ENCODE peak calls at places on chromosomes 6 and 20, in five cellular contexts. J is mammary epithelial cell; X is endodermal cell; C is CD8-positive, alpha-beta T cell; L is A549. O is an unnamed sample.

GRCh38 chr20:2470051-2470431 is 548 bp downstream of the SNRPB start:
- DNase-seq in J (peak; percentile 54), X (no peak), C (peak; percentile 72), L (peak; percentile 87), O (peak; percentile 68)

GRCh38 chr6:148657053-148657452 is 89.8 kb upstream of the UST start:
- DNase-seq in J (peak; percentile 47), X (no peak), C (no peak), L (no peak), O (no peak)

GRCh38 chr20:45819466-45819865 is 7.0 kb downstream of the UBE2C start:
- DNase-seq in J (no peak), X (no peak), C (no peak), L (no peak), O (no peak)

GRCh38 chr6:16471222-16471784 is 232.9 kb downstream of the GMPR start:
- DNase-seq in J (no peak), X (no peak), C (no peak), L (no peak), O (no peak)

GRCh38 chr6:67698534-67698933 is 936.5 kb upstream of the ADGRB3 start:
- DNase-seq in J (no peak), X (no peak), C (no peak), L (no peak), O (no peak)

GRCh38 chr20:21609221-21609620 is 95.4 kb upstream of the NKX2-2 start:
- DNase-seq in J (peak; percentile 50), X (no peak), C (no peak), L (no peak), O (no peak)

GRCh38 chr6:168232989-168233874 is 86.3 kb downstream of the DACT2 start:
- DNase-seq in J (no peak), X (peak; percentile 69), C (no peak), L (no peak), O (no peak)

GRCh38 chr20:33629979-33630378 is 32.1 kb upstream of the C20orf144 start:
- DNase-seq in J (no peak), X (no peak), C (no peak), L (no peak), O (no peak)

GRCh38 chr6:128601060-128601459 is 80.7 kb upstream of the PTPRK start:
- DNase-seq in J (no peak), X (no peak), C (no peak), L (no peak), O (no peak)

GRCh38 chr20:45308078-45308778 is at the start of gene MATN4:
- DNase-seq in J (no peak), X (peak; percentile 76), C (no peak), L (no peak), O (no peak)

GRCh38 chr6:30547454-30547853 is 8.8 kb downstream of the GNL1 start:
- DNase-seq in J (no peak), X (peak; percentile 7), C (no peak), L (no peak), O (no peak)

GRCh38 chr6:38404355-38404754 is 235.4 kb downstream of the BTBD9 start:
- DNase-seq in J (no peak), X (no peak), C (no peak), L (no peak), O (no peak)

GRCh38 chr6:105077592-105078463 is 102.0 kb downstream of the POPDC3 start:
- DNase-seq in J (peak; percentile 32), X (no peak), C (no peak), L (peak; percentile 21), O (peak; percentile 39)

GRCh38 chr6:132763269-132763668 is 5.6 kb upstream of the VNN2 start:
- DNase-seq in J (no peak), X (peak; percentile 45), C (peak; percentile 74), L (no peak), O (no peak)

GRCh38 chr6:112485813-112486212 is 138.7 kb downstream of the RFPL4B start:
- DNase-seq in J (no peak), X (no peak), C (no peak), L (no peak), O (no peak)

GRCh38 chr6:19986691-19987438 is 149.7 kb downstream of the ID4 start:
- DNase-seq in J (no peak), X (no peak), C (no peak), L (no peak), O (no peak)

GRCh38 chr6:120302041-120302440 is 952.5 kb upstream of the MAN1A1 start:
- DNase-seq in J (no peak), X (no peak), C (no peak), L (no peak), O (no peak)

GRCh38 chr6:25576920-25577319 is 75.1 kb upstream of the SCGN start:
- DNase-seq in J (no peak), X (no peak), C (no peak), L (no peak), O (no peak)

GRCh38 chr6:132005177-132005576 is 54.0 kb upstream of the CCN2 start:
- DNase-seq in J (no peak), X (no peak), C (no peak), L (no peak), O (no peak)

GRCh38 chr6:46053034-46053933 is 37.6 kb upstream of the CLIC5 start:
- DNase-seq in J (no peak), X (no peak), C (no peak), L (no peak), O (no peak)

GRCh38 chr6:122838060-122838780 is 49.2 kb downstream of the SMPDL3A start:
- DNase-seq in J (no peak), X (no peak), C (no peak), L (peak; percentile 10), O (peak; percentile 30)

GRCh38 chr6:70133246-70133645 is 169.6 kb downstream of the COL9A1 start:
- DNase-seq in J (no peak), X (no peak), C (no peak), L (no peak), O (no peak)

GRCh38 chr6:26555505-26556262 is 17.5 kb downstream of the HMGN4 start:
- DNase-seq in J (peak; percentile 15), X (peak; percentile 75), C (peak; percentile 46), L (no peak), O (no peak)

GRCh38 chr20:53883098-53883762 is 187.2 kb downstream of the BCAS1 start:
- DNase-seq in J (peak; percentile 71), X (no peak), C (no peak), L (no peak), O (no peak)

GRCh38 chr20:54214566-54214965 is 6.7 kb downstream of the PFDN4 start:
- DNase-seq in J (no peak), X (no peak), C (no peak), L (no peak), O (no peak)

GRCh38 chr6:145539831-145540230 is 195.5 kb downstream of the EPM2A start:
- DNase-seq in J (peak; percentile 84), X (no peak), C (no peak), L (no peak), O (peak; percentile 34)

GRCh38 chr6:134363323-134364039 is 45.6 kb upstream of the SGK1 start:
- DNase-seq in J (peak; percentile 98), X (no peak), C (no peak), L (peak; percentile 79), O (peak; percentile 94)

GRCh38 chr6:167671977-167672687 is 154.6 kb upstream of the AFDN start:
- DNase-seq in J (no peak), X (no peak), C (no peak), L (no peak), O (no peak)

GRCh38 chr6:44266347-44266746 is 996 bp upstream of the NFKBIE start:
- DNase-seq in J (no peak), X (no peak), C (no peak), L (no peak), O (no peak)

GRCh38 chr20:57290178-57290484 is 23.7 kb upstream of the BMP7 start:
- DNase-seq in J (no peak), X (no peak), C (no peak), L (no peak), O (no peak)

GRCh38 chr20:57291694-57292093 is 25.3 kb upstream of the BMP7 start:
- DNase-seq in J (no peak), X (no peak), C (no peak), L (no peak), O (no peak)

GRCh38 chr20:57292611-57293010 is 26.2 kb upstream of the BMP7 start:
- DNase-seq in J (no peak), X (no peak), C (no peak), L (no peak), O (no peak)

GRCh38 chr20:57289401-57290177 is 23.1 kb upstream of the BMP7 start:
- DNase-seq in J (no peak), X (no peak), C (no peak), L (no peak), O (no peak)

GRCh38 chr20:57291003-57291402 is 24.6 kb upstream of the BMP7 start:
- DNase-seq in J (no peak), X (peak; percentile 81), C (no peak), L (no peak), O (peak; percentile 37)
- TF ChIP-seq CTCF in J (no peak), X (peak; percentile 76), C (no peak), L (no peak), O (no peak)

GRCh38 chr6:12149944-12150510 is 137.9 kb downstream of the HIVEP1 start:
- DNase-seq in J (no peak), X (no peak), C (no peak), L (no peak), O (no peak)

GRCh38 chr6:12148317-12148801 is 136.2 kb downstream of the HIVEP1 start:
- DNase-seq in J (peak; percentile 56), X (no peak), C (no peak), L (peak; percentile 15), O (no peak)

GRCh38 chr6:12147557-12148316 is 135.6 kb downstream of the HIVEP1 start:
- DNase-seq in J (no peak), X (no peak), C (no peak), L (no peak), O (no peak)

GRCh38 chr6:12150812-12151432 is 138.8 kb downstream of the HIVEP1 start:
- DNase-seq in J (no peak), X (peak; percentile 85), C (peak; percentile 61), L (peak; percentile 25), O (peak; percentile 47)

DNA sequence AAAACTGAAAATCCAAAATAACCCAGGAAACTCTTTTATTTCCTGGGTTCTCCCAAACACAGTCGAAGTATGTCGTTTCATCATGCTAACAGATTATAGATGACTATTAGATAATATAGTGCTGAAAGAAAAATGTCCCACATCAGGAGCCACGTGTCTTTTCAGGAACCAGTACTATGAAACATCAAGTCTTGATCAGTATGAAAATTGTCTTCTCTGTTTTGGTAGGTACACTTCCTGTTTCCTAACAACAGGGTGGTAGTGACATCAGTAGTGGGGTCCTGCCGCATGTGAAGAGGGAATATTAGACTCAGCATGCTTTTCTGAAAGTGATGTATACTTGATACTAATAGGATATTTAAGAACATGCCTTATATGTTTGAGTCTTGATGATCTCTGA is 136.7 kb downstream of the HIVEP1 start:
- DNase-seq in J (no peak), X (no peak), C (no peak), L (no peak), O (no peak)
- H3K27ac ChIP-seq in J (no peak overlapping the region), X (no peak overlapping the region), C (no peak overlapping the region), L (peak overlapping the region; percentile 85), O (no peak overlapping the region)

DNA sequence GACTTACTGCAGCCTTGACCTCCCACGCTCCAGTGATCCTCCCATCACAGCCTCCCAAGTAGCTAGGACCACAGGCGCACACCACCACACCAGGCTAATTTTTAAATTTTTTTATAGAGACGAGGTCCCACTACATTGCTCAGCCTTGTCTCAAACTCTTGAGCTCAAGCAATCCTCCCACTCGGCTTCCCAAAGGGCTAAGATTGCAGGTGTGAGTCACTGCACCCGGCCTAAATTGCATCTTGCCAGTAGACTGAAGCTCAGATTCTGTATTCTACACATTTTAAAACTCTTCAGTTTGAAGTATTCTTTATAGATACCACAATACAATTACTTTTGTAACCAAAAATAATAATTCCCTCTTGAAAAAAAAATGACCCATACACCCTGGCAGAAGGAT is 11.4 kb downstream of the NUDT3 start:
- DNase-seq in J (no peak), X (no peak), C (no peak), L (no peak), O (no peak)
- TF ChIP-seq CTCF in J (no peak), X (no peak), C (no peak), L (no peak), O (no peak)

GRCh38 chr6:169813969-169814368 is 62.5 kb downstream of the ERMARD start:
- DNase-seq in J (no peak), X (no peak), C (no peak), L (no peak), O (no peak)
- H3K27ac ChIP-seq in J (no peak overlapping the region), X (no peak overlapping the region), C (no peak overlapping the region), L (no peak overlapping the region), O (no peak overlapping the region)

O was measured in RWPE1.